ENCODE peak calls at places on chromosomes 7 and 10, in eight cellular contexts. Q, U, G, S, R, M, I and N are unnamed samples.

GRCh38 chr10:46311501-46311951 is 24.7 kb downstream of the ANTXRL start:
- DNase-seq in Q (no peak), U (no peak), G (no peak), S (no peak), R (no peak), M (no peak), I (no peak), N (no peak)

GRCh38 chr7:125396466-125397151 is 467.0 kb upstream of the POT1 start:
- DNase-seq in Q (no peak), U (no peak), G (no peak), S (no peak), R (no peak), M (no peak), I (no peak), N (no peak)

GRCh38 chr7:106371629-106372028 is 86.8 kb upstream of the NAMPT start:
- DNase-seq in Q (no peak), U (no peak), G (no peak), S (no peak), R (no peak), M (no peak), I (no peak), N (no peak)

GRCh38 chr10:88336316-88336715 is 246.8 kb downstream of the RNLS start:
- DNase-seq in Q (no peak), U (no peak), G (no peak), S (no peak), R (no peak), M (no peak), I (no peak), N (no peak)

GRCh38 chr7:127983804-127984332 is 47.4 kb downstream of the LRRC4 start:
- DNase-seq in Q (no peak), U (no peak), G (no peak), S (peak), R (no peak), M (no peak), I (peak), N (peak)

GRCh38 chr10:86411281-86411841 is 44.8 kb upstream of the GRID1 start:
- DNase-seq in Q (peak), U (no peak), G (no peak), S (peak), R (no peak), M (no peak), I (no peak), N (peak)

GRCh38 chr7:22728416-22729029 is 1.5 kb downstream of the IL6 start:
- DNase-seq in Q (no peak), U (peak), G (no peak), S (peak), R (no peak), M (no peak), I (peak), N (peak)

GRCh38 chr7:150428671-150429451 is 21.6 kb upstream of the GIMAP8 start:
- DNase-seq in Q (peak), U (peak), G (no peak), S (no peak), R (no peak), M (no peak), I (no peak), N (peak)

GRCh38 chr7:96407427-96407826 is 85.5 kb upstream of the SLC25A13 start:
- DNase-seq in Q (no peak), U (no peak), G (no peak), S (no peak), R (no peak), M (no peak), I (no peak), N (peak)

GRCh38 chr10:6148908-6149307 is 53.8 kb upstream of the PFKFB3 start:
- DNase-seq in Q (no peak), U (no peak), G (no peak), S (no peak), R (no peak), M (no peak), I (no peak), N (no peak)

GRCh38 chr7:30330134-30331111 is 46.0 kb downstream of the ZNRF2 start:
- DNase-seq in Q (peak), U (no peak), G (no peak), S (no peak), R (no peak), M (no peak), I (no peak), N (peak)

GRCh38 chr7:114901771-114902170 is 20.1 kb upstream of the MDFIC start:
- DNase-seq in Q (no peak), U (no peak), G (no peak), S (no peak), R (no peak), M (no peak), I (no peak), N (peak)

GRCh38 chr10:32244011-32244410 is 102.9 kb downstream of the EPC1 start:
- DNase-seq in Q (no peak), U (no peak), G (no peak), S (no peak), R (no peak), M (no peak), I (no peak), N (no peak)

GRCh38 chr7:5827755-5828154 is 46.3 kb upstream of the RNF216 start:
- DNase-seq in Q (no peak), U (no peak), G (peak), S (peak), R (peak), M (no peak), I (peak), N (no peak)
- TF ChIP-seq USF2 in Q (no peak), U (no peak), G (no peak), S (no peak), R (no peak), M (no peak), I (no peak), N (no peak)

GRCh38 chr10:53045315-53045714 is 272.7 kb upstream of the MBL2 start:
- DNase-seq in Q (no peak), U (no peak), G (no peak), S (no peak), R (no peak), M (no peak), I (no peak), N (no peak)
- TF ChIP-seq USF2 in Q (no peak), U (no peak), G (no peak), S (no peak), R (no peak), M (no peak), I (no peak), N (no peak)

DNA sequence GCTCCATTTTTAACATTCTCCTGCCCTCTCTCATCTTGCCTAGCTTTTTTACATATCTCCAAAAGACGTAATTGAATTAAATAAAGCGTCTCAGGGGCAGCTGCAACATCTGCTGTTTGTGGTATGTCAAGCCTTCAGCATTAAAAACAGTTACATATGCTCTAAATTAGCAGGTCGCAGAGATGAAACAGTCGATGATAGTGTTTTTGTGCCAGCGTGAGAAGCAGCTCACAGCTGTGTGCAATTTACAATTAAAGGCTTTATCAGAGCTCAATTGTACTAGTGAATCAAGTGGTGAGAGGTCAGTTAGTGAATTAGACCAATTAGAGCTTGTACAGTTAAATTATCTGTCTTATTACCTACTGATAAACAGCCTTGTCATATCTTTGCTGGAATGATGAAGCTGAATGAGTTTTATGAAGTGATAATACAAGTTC is 522.3 kb downstream of the ETV1 start:
- DNase-seq in Q (no peak), U (no peak), G (no peak), S (no peak), R (peak), M (no peak), I (no peak), N (no peak)
- TF ChIP-seq USF2 in Q (no peak), U (no peak), G (no peak), S (no peak), R (no peak), M (no peak), I (no peak), N (no peak)

DNA sequence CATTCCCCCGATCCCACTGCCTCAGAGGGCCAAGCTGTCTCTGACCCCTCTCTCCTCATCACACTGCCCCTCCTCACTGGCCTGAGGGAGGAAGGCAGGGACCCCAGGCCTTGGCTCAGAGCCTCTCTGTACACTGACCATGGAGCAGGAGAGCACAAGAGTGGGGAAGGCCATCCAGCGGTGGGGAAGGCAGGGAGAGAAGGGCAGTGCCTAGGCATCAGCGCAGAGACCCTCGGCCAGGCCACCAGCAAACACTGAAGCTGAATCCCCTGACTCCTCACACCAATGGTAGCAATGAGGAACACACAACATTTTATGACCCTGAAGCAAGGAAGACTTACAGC is 14.8 kb downstream of the OGDHL start:
- DNase-seq in Q (no peak), U (no peak), G (no peak), S (no peak), R (no peak), M (no peak), I (no peak), N (no peak)
- TF ChIP-seq USF2 in Q (no peak), U (no peak), G (no peak), S (no peak), R (no peak), M (no peak), I (no peak), N (no peak)

GRCh38 chr7:44964384-44964830 is 14.4 kb downstream of the MYO1G start:
- DNase-seq in Q (no peak), U (peak), G (peak), S (no peak), R (peak), M (no peak), I (peak), N (peak)
- TF ChIP-seq USF2 in Q (no peak), U (no peak), G (no peak), S (no peak), R (no peak), M (no peak), I (no peak), N (no peak)

DNA sequence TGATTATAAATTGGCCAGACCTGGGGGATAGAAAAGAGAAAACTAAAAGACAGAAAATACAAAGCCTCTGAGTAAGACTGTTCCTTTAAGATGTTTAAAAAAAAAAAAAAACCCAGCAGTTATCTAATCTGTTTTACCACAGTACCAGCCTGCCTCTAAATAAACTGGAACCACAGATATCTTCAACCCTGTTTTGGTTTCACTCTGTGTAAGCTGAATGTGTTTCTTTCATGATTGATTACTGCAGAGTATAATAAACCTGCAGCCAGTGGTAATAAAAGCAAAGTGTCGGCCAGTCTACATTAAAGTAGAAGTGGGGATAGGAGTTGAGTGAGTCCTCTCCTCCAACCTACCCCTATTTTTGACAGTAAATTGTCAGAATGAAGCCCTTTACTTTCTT is 40.6 kb downstream of the MGAM2 start:
- DNase-seq in Q (peak), U (no peak), G (no peak), S (no peak), R (no peak), M (no peak), I (no peak), N (no peak)
- TF ChIP-seq USF2 in Q (no peak), U (no peak), G (no peak), S (no peak), R (no peak), M (no peak), I (no peak), N (no peak)

DNA sequence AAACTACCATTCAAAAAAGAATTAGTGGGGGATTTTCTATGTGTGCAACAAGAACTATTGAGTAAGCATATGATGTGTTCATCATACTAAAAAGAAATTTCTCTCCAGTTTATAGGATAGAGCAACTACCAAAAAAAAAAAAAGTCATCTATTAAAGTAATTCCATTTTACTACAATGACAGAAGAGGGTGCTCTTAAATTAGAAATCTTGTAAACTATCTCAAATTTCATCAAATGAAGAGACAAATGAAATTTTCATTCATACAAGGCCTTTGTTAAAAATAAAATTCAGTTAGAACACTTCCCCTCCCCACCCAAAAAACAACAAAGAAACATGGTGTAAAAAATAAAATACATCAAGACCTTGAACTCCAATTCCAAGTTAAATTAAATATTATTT is 195.4 kb upstream of the PLXDC2 start:
- DNase-seq in Q (no peak), U (no peak), G (no peak), S (no peak), R (no peak), M (no peak), I (no peak), N (peak)
- TF ChIP-seq USF2 in Q (no peak), U (no peak), G (no peak), S (no peak), R (no peak), M (no peak), I (no peak), N (no peak)

GRCh38 chr7:155009570-155010157 is 6.7 kb upstream of the PAXIP1 start:
- DNase-seq in Q (no peak), U (peak), G (peak), S (peak), R (peak), M (no peak), I (peak), N (no peak)
- TF ChIP-seq USF2 in Q (no peak), U (no peak), G (no peak), S (no peak), R (no peak), M (no peak), I (no peak), N (no peak)